ENCODE peak calls at places on chromosomes 7 and 10, in four cellular contexts. Y is GM12878, Z is HepG2, I is K562. K is an unnamed sample.

GRCh38 chr7:117208257-117208656 is 114.6 kb downstream of the WNT2 start:
- DNase-seq in Y (no peak), Z (no peak), I (peak; percentile 76), K (no peak)

GRCh38 chr7:30911133-30911532 is 520 bp upstream of the AQP1 start:
- DNase-seq in Y (no peak), Z (no peak), I (no peak), K (no peak)

GRCh38 chr10:52469970-52470705 is 156.1 kb downstream of the DKK1 start:
- DNase-seq in Y (no peak), Z (no peak), I (no peak), K (no peak)

GRCh38 chr7:30062587-30062986 is 34.4 kb downstream of the PLEKHA8 start:
- DNase-seq in Y (no peak), Z (peak; percentile 44), I (peak; percentile 56), K (no peak)

GRCh38 chr10:120012566-120012965 is 120.0 kb downstream of the SEC23IP start:
- DNase-seq in Y (no peak), Z (no peak), I (no peak), K (no peak)

GRCh38 chr7:137445998-137446397 is 102.5 kb upstream of the PTN start:
- DNase-seq in Y (no peak), Z (no peak), I (no peak), K (no peak)

GRCh38 chr7:72317335-72317734 is 94.8 kb downstream of the CALN1 start:
- DNase-seq in Y (no peak), Z (no peak), I (no peak), K (no peak)

GRCh38 chr10:113356794-113357687 is 195.8 kb upstream of the HABP2 start:
- DNase-seq in Y (no peak), Z (no peak), I (no peak), K (no peak)

GRCh38 chr7:139080905-139081304 is 28.6 kb downstream of the ZC3HAV1 start:
- DNase-seq in Y (no peak), Z (no peak), I (no peak), K (no peak)

GRCh38 chr7:146554568-146554967 is 438.0 kb downstream of the CNTNAP2 start:
- DNase-seq in Y (no peak), Z (no peak), I (no peak), K (no peak)

GRCh38 chr10:77844713-77845454 is 81.7 kb downstream of the DLG5 start:
- DNase-seq in Y (no peak), Z (no peak), I (no peak), K (no peak)

GRCh38 chr10:127034224-127034623 is 129.0 kb downstream of the DOCK1 start:
- DNase-seq in Y (no peak), Z (no peak), I (no peak), K (no peak)

GRCh38 chr10:76665029-76665428 is 972.6 kb downstream of the KCNMA1 start:
- DNase-seq in Y (no peak), Z (no peak), I (no peak), K (no peak)

GRCh38 chr10:127148933-127149220 is 47.5 kb downstream of the INSYN2A start:
- DNase-seq in Y (no peak), Z (no peak), I (no peak), K (no peak)

GRCh38 chr10:114346176-114347031 is 57.9 kb downstream of the AFAP1L2 start:
- DNase-seq in Y (no peak), Z (no peak), I (no peak), K (no peak)

GRCh38 chr7:2997014-2997413 is 46.7 kb downstream of the CARD11 start:
- DNase-seq in Y (no peak), Z (no peak), I (no peak), K (no peak)

GRCh38 chr7:2999078-2999500 is 44.6 kb downstream of the CARD11 start:
- DNase-seq in Y (no peak), Z (peak; percentile 80), I (no peak), K (no peak)

GRCh38 chr7:3002631-3003030 is 41.0 kb downstream of the CARD11 start:
- DNase-seq in Y (no peak), Z (no peak), I (no peak), K (no peak)

GRCh38 chr7:3003936-3004335 is 39.7 kb downstream of the CARD11 start:
- DNase-seq in Y (no peak), Z (no peak), I (no peak), K (no peak)

GRCh38 chr7:3000566-3000965 is 43.1 kb downstream of the CARD11 start:
- DNase-seq in Y (no peak), Z (no peak), I (no peak), K (no peak)
- TF ChIP-seq CBFB in Y (no peak), Z (no peak), I (no peak), K (no peak)

GRCh38 chr7:13850185-13850752 is 139.2 kb downstream of the ETV1 start:
- DNase-seq in Y (peak; percentile 9), Z (no peak), I (peak; percentile 78), K (no peak)
- TF ChIP-seq CREM in Y (no peak), Z (no peak), I (peak; percentile 36), K (no peak)

GRCh38 chr10:72223743-72224101 is 7.6 kb upstream of the ASCC1 start:
- DNase-seq in Y (no peak), Z (no peak), I (no peak), K (no peak)

GRCh38 chr10:72226418-72227027 is 10.4 kb upstream of the ASCC1 start:
- DNase-seq in Y (no peak), Z (no peak), I (no peak), K (no peak)

GRCh38 chr10:72229261-72230251 is 13.5 kb upstream of the ASCC1 start:
- DNase-seq in Y (no peak), Z (no peak), I (no peak), K (no peak)

GRCh38 chr10:72227826-72228225 is 11.8 kb upstream of the ASCC1 start:
- DNase-seq in Y (no peak), Z (no peak), I (no peak), K (no peak)

GRCh38 chr10:72228318-72228751 is 12.3 kb upstream of the ASCC1 start:
- DNase-seq in Y (no peak), Z (no peak), I (no peak), K (no peak)
- TF ChIP-seq TCF7 in Y (no peak), Z (no peak), I (no peak), K (no peak)

DNA sequence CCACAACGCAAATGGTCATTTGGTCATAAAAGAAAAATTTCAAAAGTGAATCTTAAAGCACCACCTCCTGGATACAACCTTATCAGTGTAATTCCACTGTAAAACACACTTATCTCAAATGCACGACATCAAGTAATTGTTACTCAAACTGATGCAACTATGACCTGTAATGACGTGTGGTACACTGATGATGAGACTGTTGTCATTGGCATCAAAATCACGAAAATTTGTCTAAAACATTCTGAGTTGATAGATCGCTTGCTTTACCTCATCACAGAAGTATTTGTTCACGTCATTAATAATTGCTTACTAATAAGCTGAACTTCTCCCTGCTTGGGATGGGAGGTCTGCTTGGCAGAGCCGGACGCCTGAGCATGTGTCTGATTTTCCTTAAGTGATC is 221.8 kb upstream of the KLF6 start:
- DNase-seq in Y (no peak), Z (no peak), I (no peak), K (no peak)
- TF ChIP-seq CBFB in Y (no peak), Z (no peak), I (no peak), K (no peak)

K was measured in WTC11.